ENCODE peak calls at places on chromosome 2, in four cellular contexts. J, H, U and E are unnamed samples.

GRCh38 chr2:200003444-200003843 is 48.1 kb downstream of the MAIP1 start:
- DNase-seq in U (no peak), J (no peak), H (peak), E (no peak)

GRCh38 chr2:128457006-128457604 is 138.4 kb upstream of the HS6ST1 start:
- DNase-seq in J (no peak), H (no peak), U (peak), E (peak)

GRCh38 chr2:152098798-152099654 is at the start of gene CACNB4:
- DNase-seq in J (peak), U (peak), H (no peak), E (no peak)

GRCh38 chr2:19949071-19949470 is 40.8 kb downstream of the WDR35 start:
- DNase-seq in U (no peak), J (no peak), H (peak), E (no peak)

GRCh38 chr2:205245001-205245400 is 437.3 kb upstream of the NRP2 start:
- DNase-seq in U (no peak), H (no peak), J (no peak), E (no peak)

GRCh38 chr2:11562011-11562410 is 28.2 kb downstream of the GREB1 start:
- DNase-seq in J (no peak), H (peak), U (peak), E (peak)

GRCh38 chr2:84669122-84669521 is 152.8 kb downstream of the DNAH6 start:
- DNase-seq in J (no peak), H (no peak), U (no peak), E (no peak)

GRCh38 chr2:127218843-127219715 is 1.0 kb downstream of the CYP27C1 start:
- DNase-seq in U (no peak), J (peak), H (peak), E (no peak)

GRCh38 chr2:55054476-55054875 is 4.2 kb upstream of the RTN4 start:
- DNase-seq in J (no peak), U (no peak), H (no peak), E (no peak)

GRCh38 chr2:100278986-100279385 is 43.3 kb downstream of the LONRF2 start:
- DNase-seq in J (no peak), U (no peak), H (no peak), E (no peak)